ENCODE peak calls at places on chromosomes 2 and 18, in four cellular contexts. P is K562, W is GM12878, R is HL-60. C is an unnamed sample.

GRCh38 chr2:54763636-54764291 is 40.3 kb downstream of the EML6 start:
- DNase-seq in W (no peak), R (no peak), P (peak; percentile 32), C (no peak)

GRCh38 chr2:83196225-83196624 is 1262.9 kb downstream of the SUCLG1 start:
- DNase-seq in W (no peak), R (no peak), P (no peak), C (no peak)

GRCh38 chr2:174342600-174343342 is 8.0 kb downstream of the SP9 start:
- DNase-seq in P (no peak), R (no peak), W (no peak), C (no peak)

GRCh38 chr2:190277234-190278112 is 42.2 kb downstream of the HIBCH start:
- DNase-seq in W (no peak), R (no peak), P (peak; percentile 66), C (no peak)

GRCh38 chr2:238290079-238290478 is 1.7 kb upstream of the PER2 start:
- DNase-seq in W (no peak), R (no peak), P (peak; percentile 29), C (no peak)

GRCh38 chr2:20613342-20613916 is 37.5 kb downstream of the HS1BP3 start:
- DNase-seq in R (no peak), P (no peak), W (no peak), C (no peak)

GRCh38 chr2:77513191-77513590 is 9.0 kb downstream of the LRRTM4 start:
- DNase-seq in P (no peak), W (no peak), R (no peak), C (no peak)

GRCh38 chr2:25332571-25332970 is 9.2 kb downstream of the DNMT3A start:
- DNase-seq in P (no peak), R (no peak), W (no peak), C (no peak)

GRCh38 chr2:209322905-209323517 is 100.8 kb upstream of the MAP2 start:
- DNase-seq in R (no peak), P (no peak), W (no peak), C (no peak)

GRCh38 chr2:118992740-118993391 is 50.9 kb downstream of the MARCO start:
- DNase-seq in R (no peak), W (no peak), P (no peak), C (no peak)

GRCh38 chr2:36356990-36357505 is 1.5 kb downstream of the CRIM1 start:
- DNase-seq in P (no peak), R (peak; percentile 39), W (no peak), C (no peak)

GRCh38 chr18:7609617-7610016 is 42.5 kb downstream of the PTPRM start:
- DNase-seq in W (no peak), R (no peak), P (no peak), C (no peak)

GRCh38 chr2:212441821-212442220 is 96.8 kb downstream of the ERBB4 start:
- DNase-seq in W (no peak), R (no peak), P (no peak), C (no peak)

GRCh38 chr2:121588357-121588756 is 57.7 kb downstream of the RNU4ATAC start:
- DNase-seq in R (no peak), P (no peak), W (no peak), C (no peak)

GRCh38 chr2:113208995-113209868 is 35.5 kb downstream of the PSD4 start:
- DNase-seq in R (no peak), W (no peak), P (no peak), C (no peak)

GRCh38 chr2:97707428-97708380 is 5.7 kb upstream of the ZAP70 start:
- DNase-seq in R (peak; percentile 70), W (no peak), P (no peak), C (no peak)

GRCh38 chr2:28545590-28546195 is 49.8 kb downstream of the PLB1 start:
- DNase-seq in R (no peak), W (no peak), P (no peak), C (no peak)

GRCh38 chr2:47493317-47493716 is 90.4 kb downstream of the MSH2 start:
- DNase-seq in W (no peak), R (no peak), P (no peak), C (no peak)

GRCh38 chr18:71327443-71328120 is 1038.7 kb downstream of the SOCS6 start:
- DNase-seq in W (no peak), P (no peak), R (no peak), C (no peak)

GRCh38 chr18:3221496-3221895 is 1.7 kb upstream of the MYOM1 start:
- DNase-seq in W (no peak), R (no peak), P (no peak), C (no peak)

GRCh38 chr2:239930871-239931771 is 94.0 kb downstream of the NDUFA10 start:
- DNase-seq in P (no peak), W (no peak), R (no peak), C (no peak)

GRCh38 chr18:55186588-55186987 is 227.3 kb upstream of the CCDC68 start:
- DNase-seq in R (no peak), W (no peak), P (no peak), C (no peak)

GRCh38 chr18:71040161-71040560 is 751.3 kb downstream of the SOCS6 start:
- DNase-seq in P (no peak), W (no peak), R (no peak), C (no peak)

GRCh38 chr2:1864981-1865421 is 120.7 kb upstream of the PXDN start:
- DNase-seq in R (no peak), W (no peak), P (no peak), C (no peak)

GRCh38 chr2:41880561-41881243 is 167.1 kb upstream of the PKDCC start:
- DNase-seq in P (no peak), W (no peak), R (no peak), C (no peak)

DNA sequence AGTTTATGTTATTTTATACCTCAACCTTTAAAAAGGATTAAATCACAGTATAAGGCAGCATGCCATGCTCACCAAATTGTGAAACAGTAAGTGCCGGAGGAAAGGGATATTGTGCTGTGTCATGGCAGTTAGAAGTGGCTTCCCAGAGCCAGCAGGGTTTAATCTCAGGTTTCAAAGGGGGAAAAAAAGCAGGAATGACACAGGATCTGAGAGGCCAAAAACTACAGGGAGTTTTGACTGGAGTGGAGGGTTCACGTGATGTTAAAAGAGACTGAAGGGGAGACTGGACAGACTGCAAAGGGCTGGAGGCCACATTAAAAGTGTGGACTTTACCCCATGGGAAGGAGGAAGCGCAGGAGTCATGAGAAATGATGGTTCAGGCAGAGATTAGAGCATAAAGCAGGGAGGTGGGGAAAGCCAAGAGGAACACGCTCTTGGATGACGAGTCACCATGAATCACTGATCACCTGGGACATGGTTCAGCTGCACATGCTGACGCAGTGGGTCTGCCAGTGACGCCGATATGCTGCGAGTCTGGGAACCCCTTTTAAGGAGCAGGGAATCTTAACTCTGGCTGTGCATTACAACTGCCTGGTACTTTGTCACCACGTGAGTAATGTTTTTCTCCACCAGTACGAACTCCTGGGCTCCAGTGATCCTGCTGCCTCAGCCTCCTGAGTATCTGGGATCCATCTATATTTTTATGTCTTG is 6.1 kb downstream of the CHMP1B start:
- DNase-seq in R (peak; percentile 28), W (no peak), P (peak; percentile 73), C (no peak)
- TF ChIP-seq POLR2AphosphoS5 in R (no peak), W (no peak), P (no peak), C (no peak)

DNA sequence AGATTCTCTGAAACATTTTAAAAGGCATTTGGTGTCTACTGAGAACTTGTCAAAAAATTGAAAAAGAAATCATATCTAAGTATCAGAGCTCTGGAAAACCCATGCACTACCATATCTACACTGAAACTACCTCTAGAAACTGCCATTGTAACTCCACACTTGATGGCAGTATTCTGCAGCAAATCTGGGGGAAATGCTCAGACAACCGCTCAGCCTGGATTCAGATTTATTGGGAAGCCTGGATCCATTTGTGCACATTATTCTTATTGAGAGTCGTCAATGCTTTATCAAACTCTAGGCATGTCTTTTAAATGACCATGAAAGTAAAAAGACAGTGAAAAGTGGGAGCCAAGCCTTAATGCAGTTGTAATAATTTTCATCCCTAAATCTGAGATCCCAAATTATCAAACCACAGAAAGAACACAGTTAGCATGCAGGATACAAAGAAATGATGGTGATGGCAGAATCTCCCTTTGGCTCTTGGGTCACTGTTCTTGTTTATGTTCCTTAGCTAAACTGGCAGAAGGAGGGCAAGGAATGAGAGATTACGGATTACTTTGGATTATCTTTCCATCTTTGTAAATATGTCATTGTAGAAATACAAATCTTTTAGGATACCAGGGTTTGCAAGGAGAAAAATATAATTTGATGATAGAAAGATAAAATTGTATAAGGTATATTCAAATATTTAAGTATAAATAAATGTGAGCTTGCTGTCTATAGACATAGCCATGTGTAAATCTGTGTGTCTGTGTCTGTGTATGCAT is 512.1 kb upstream of the SYT4 start:
- DNase-seq in P (no peak), W (no peak), R (no peak), C (no peak)
- TF ChIP-seq SPI1 in P (no peak), W (no peak), R (no peak), C (no peak)

DNA sequence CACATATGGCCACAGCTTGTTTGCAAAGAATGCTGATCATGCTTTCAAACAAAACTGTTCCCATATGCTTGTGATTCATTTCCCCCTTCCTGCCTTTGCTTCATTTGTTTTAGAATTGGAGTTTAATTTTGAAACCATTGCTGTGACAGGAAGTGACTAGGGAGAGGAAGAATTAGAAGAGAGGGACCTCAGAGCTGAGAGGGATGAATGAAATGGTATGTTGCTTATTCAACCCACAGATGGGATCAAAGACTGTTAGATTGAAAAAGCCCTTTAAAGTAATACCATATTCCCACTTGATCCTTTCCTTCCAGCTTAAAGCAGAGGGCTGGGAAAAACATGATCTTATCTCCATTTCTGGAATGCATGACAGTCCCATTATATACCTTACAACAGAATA is 106.2 kb upstream of the RNF152 start:
- DNase-seq in W (no peak), R (no peak), P (no peak), C (no peak)
- TF ChIP-seq POLR2AphosphoS5 in W (no peak), R (no peak), P (no peak), C (no peak)

GRCh38 chr18:9643549-9643948 is 29.2 kb upstream of the PPP4R1 start:
- DNase-seq in P (no peak), W (no peak), R (no peak), C (no peak)
- TF ChIP-seq SPI1 in P (no peak), W (no peak), R (no peak), C (no peak)